ENCODE peak calls at places on chromosomes 1 and 21, in four cellular contexts. One of them, this sample, is unnamed.

GRCh38 chr1:2104621-2105427 is 54.6 kb downstream of the PRKCZ start:
- DNase-seq in mesothelial cell of epicardium: no peak
- DNase-seq in GM13977: no peak
- DNase-seq in PC-9: no peak
- DNase-seq in this sample: no peak

GRCh38 chr1:186617860-186618780 is 62.1 kb downstream of the PTGS2 start:
- DNase-seq in PC-9: no peak
- DNase-seq in GM13977: peak; percentile 74
- DNase-seq in mesothelial cell of epicardium: no peak
- DNase-seq in this sample: peak; percentile 76

GRCh38 chr21:46560568-46561447 is 44.1 kb downstream of the S100B start:
- DNase-seq in PC-9: no peak
- DNase-seq in mesothelial cell of epicardium: no peak
- DNase-seq in GM13977: no peak
- DNase-seq in this sample: no peak

GRCh38 chr1:115070993-115071661 is 18.2 kb downstream of the TSPAN2 start:
- DNase-seq in PC-9: peak; percentile 33
- DNase-seq in mesothelial cell of epicardium: no peak
- DNase-seq in GM13977: no peak
- DNase-seq in this sample: no peak

GRCh38 chr1:185917646-185918045 is 183.5 kb downstream of the HMCN1 start:
- DNase-seq in mesothelial cell of epicardium: peak; percentile 18
- DNase-seq in PC-9: no peak
- DNase-seq in GM13977: no peak
- DNase-seq in this sample: no peak

GRCh38 chr21:20662523-20662922 is 335.7 kb upstream of the NCAM2 start:
- DNase-seq in GM13977: no peak
- DNase-seq in mesothelial cell of epicardium: no peak
- DNase-seq in PC-9: no peak
- DNase-seq in this sample: no peak

GRCh38 chr1:32199717-32200072 is 700 bp upstream of the CCDC28B start:
- DNase-seq in GM13977: no peak
- DNase-seq in PC-9: no peak
- DNase-seq in mesothelial cell of epicardium: no peak
- DNase-seq in this sample: no peak

GRCh38 chr21:34344058-34344425 is 19.8 kb upstream of the KCNE2 start:
- DNase-seq in PC-9: no peak
- DNase-seq in GM13977: no peak
- DNase-seq in mesothelial cell of epicardium: no peak
- DNase-seq in this sample: no peak

GRCh38 chr1:100860397-100860991 is 34.1 kb downstream of the EXTL2 start:
- DNase-seq in mesothelial cell of epicardium: no peak
- DNase-seq in GM13977: no peak
- DNase-seq in PC-9: peak; percentile 43
- DNase-seq in this sample: no peak

GRCh38 chr1:46196609-46197008 is 1.6 kb downstream of the POMGNT1 start:
- DNase-seq in mesothelial cell of epicardium: no peak
- DNase-seq in GM13977: no peak
- DNase-seq in PC-9: no peak
- DNase-seq in this sample: no peak

GRCh38 chr1:171716620-171717019 is 25.2 kb downstream of the VAMP4 start:
- DNase-seq in GM13977: no peak
- DNase-seq in mesothelial cell of epicardium: no peak
- DNase-seq in PC-9: no peak
- DNase-seq in this sample: peak; percentile 4

GRCh38 chr1:61742620-61743431 is 546 bp downstream of the PATJ start:
- DNase-seq in PC-9: peak; percentile 42
- DNase-seq in GM13977: peak; percentile 84
- DNase-seq in mesothelial cell of epicardium: peak; percentile 31
- DNase-seq in this sample: peak; percentile 51

GRCh38 chr1:211944733-211945500 is 90.4 kb downstream of the INTS7 start:
- DNase-seq in PC-9: no peak
- DNase-seq in GM13977: no peak
- DNase-seq in mesothelial cell of epicardium: no peak
- DNase-seq in this sample: peak; percentile 85

GRCh38 chr21:14070049-14070893 is 140.5 kb downstream of the LIPI start:
- DNase-seq in mesothelial cell of epicardium: no peak
- DNase-seq in GM13977: no peak
- DNase-seq in PC-9: no peak
- DNase-seq in this sample: no peak

GRCh38 chr21:24658926-24659325 is 948.4 kb downstream of the MRPL39 start:
- DNase-seq in mesothelial cell of epicardium: no peak
- DNase-seq in PC-9: no peak
- DNase-seq in GM13977: no peak
- DNase-seq in this sample: no peak

GRCh38 chr21:44856131-44856530 is 17.4 kb downstream of the PTTG1IP start:
- DNase-seq in mesothelial cell of epicardium: no peak
- DNase-seq in GM13977: no peak
- DNase-seq in PC-9: no peak
- DNase-seq in this sample: no peak

GRCh38 chr1:192831706-192832355 is 23.0 kb downstream of the RGS2 start:
- DNase-seq in mesothelial cell of epicardium: no peak
- DNase-seq in GM13977: no peak
- DNase-seq in PC-9: no peak
- DNase-seq in this sample: no peak

GRCh38 chr1:94527447-94528031 is 14.0 kb downstream of the F3 start:
- DNase-seq in PC-9: peak; percentile 99
- DNase-seq in GM13977: no peak
- DNase-seq in mesothelial cell of epicardium: no peak
- DNase-seq in this sample: peak; percentile 67
- TF ChIP-seq CTCF in PC-9: peak; percentile 40
- TF ChIP-seq CTCF in GM13977: no peak
- TF ChIP-seq CTCF in mesothelial cell of epicardium: no peak
- TF ChIP-seq CTCF in this sample: no peak

GRCh38 chr1:35564884-35565741 is 7.5 kb downstream of the NCDN start:
- DNase-seq in GM13977: no peak
- DNase-seq in PC-9: no peak
- DNase-seq in mesothelial cell of epicardium: no peak
- DNase-seq in this sample: no peak
- TF ChIP-seq CTCF in GM13977: no peak
- TF ChIP-seq CTCF in PC-9: peak; percentile 34
- TF ChIP-seq CTCF in mesothelial cell of epicardium: peak; percentile 2
- TF ChIP-seq CTCF in this sample: no peak

GRCh38 chr1:65457868-65458267 is 37.4 kb downstream of the LEPR start:
- DNase-seq in PC-9: no peak
- DNase-seq in GM13977: no peak
- DNase-seq in mesothelial cell of epicardium: no peak
- DNase-seq in this sample: no peak

GRCh38 chr1:65458730-65459396 is 38.4 kb downstream of the LEPR start:
- DNase-seq in PC-9: no peak
- DNase-seq in mesothelial cell of epicardium: no peak
- DNase-seq in GM13977: no peak
- DNase-seq in this sample: no peak

GRCh38 chr1:65456481-65456880 is 36.0 kb downstream of the LEPR start:
- DNase-seq in GM13977: no peak
- DNase-seq in mesothelial cell of epicardium: no peak
- DNase-seq in PC-9: no peak
- DNase-seq in this sample: no peak

DNA sequence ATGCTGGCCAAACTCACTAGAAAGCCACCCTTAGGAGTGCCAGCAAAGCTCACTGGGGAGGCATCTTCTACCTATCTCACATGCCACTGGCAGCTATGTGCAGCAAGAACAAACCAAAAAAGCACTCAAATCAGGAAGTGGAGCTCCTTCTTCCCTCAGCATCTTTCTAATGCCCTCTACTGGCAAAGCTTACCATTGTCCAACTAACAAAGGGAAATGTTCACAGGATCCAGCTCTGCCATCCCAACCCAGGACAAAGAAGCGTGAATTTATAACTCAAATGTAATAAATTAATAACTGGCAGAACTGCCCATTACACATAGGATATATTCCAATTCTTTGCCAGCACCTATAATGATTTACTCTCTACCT is 38.9 kb downstream of the LEPR start:
- DNase-seq in GM13977: peak; percentile 50
- DNase-seq in PC-9: no peak
- DNase-seq in mesothelial cell of epicardium: no peak
- DNase-seq in this sample: peak; percentile 9
- TF ChIP-seq CTCF in GM13977: peak; percentile 56
- TF ChIP-seq CTCF in PC-9: peak; percentile 62
- TF ChIP-seq CTCF in mesothelial cell of epicardium: no peak
- TF ChIP-seq CTCF in this sample: no peak

GRCh38 chr1:162230096-162230495 is 146.6 kb downstream of the SPATA46 start:
- DNase-seq in mesothelial cell of epicardium: no peak
- DNase-seq in PC-9: no peak
- DNase-seq in GM13977: no peak
- DNase-seq in this sample: peak; percentile 61
- TF ChIP-seq CTCF in mesothelial cell of epicardium: no peak
- TF ChIP-seq CTCF in PC-9: no peak
- TF ChIP-seq CTCF in GM13977: peak; percentile 14
- TF ChIP-seq CTCF in this sample: no peak

DNA sequence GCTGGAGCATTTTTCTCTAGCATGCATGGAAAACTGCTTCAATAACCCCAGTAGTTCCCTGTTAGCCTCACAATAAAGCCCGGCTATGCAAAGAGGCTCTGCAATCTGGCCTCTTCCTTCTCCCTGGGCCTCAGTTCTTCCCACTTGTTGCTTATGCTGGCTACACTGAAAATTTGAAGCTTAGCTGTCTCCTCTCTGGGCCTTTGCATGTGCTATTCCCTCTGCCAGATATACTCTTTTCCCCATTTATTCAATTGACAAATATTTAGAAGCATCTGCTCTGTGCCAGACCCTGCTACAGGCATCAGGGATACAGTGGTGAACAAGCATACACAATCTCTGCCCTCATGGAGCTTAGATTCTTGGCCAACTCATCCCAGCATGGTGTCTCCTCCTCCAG is 15.3 kb downstream of the CRYBG2 start:
- DNase-seq in GM13977: no peak
- DNase-seq in PC-9: no peak
- DNase-seq in mesothelial cell of epicardium: no peak
- DNase-seq in this sample: no peak
- TF ChIP-seq CTCF in GM13977: no peak
- TF ChIP-seq CTCF in PC-9: no peak
- TF ChIP-seq CTCF in mesothelial cell of epicardium: no peak
- TF ChIP-seq CTCF in this sample: no peak

DNA sequence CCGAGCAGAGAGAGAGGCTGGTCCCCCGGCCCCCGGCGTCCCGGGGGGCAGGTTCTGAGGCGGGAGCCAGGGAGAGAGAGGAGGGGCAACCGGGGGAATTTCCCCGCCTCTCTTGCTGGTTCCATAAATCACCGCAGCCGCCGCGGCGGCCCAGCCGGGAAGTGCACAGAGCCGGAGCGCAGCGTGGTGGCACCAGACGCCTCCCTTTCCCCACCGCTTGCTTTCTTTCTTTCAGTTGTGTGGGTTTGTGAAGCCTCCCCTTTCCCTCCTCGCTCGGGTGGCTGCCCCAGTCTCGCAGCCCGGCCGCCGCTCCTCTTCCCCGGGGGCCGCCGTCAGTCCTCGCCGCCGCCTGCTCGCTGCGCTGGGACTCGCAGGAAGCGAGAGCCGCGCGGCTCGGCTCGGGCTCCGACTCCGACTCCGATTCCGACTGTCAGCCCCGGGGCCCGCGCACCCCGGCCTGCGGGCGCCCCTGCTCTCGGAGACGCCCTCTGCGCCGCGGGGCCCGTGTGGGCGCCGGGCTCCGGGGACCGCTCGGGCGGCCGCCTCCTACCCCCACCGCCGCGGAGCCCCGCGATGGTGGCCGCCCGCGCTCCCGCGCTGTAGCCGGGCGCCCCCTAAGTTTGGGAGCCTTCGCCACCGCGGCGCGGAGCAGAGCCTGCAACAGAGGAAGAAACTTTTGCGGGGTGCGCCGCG is at the start of gene CACHD1:
- DNase-seq in mesothelial cell of epicardium: peak; percentile 56
- DNase-seq in GM13977: peak; percentile 81
- DNase-seq in PC-9: no peak
- DNase-seq in this sample: peak; percentile 77
- TF ChIP-seq CTCF in mesothelial cell of epicardium: no peak
- TF ChIP-seq CTCF in GM13977: no peak
- TF ChIP-seq CTCF in PC-9: no peak
- TF ChIP-seq CTCF in this sample: no peak

GRCh38 chr1:201310986-201311355 is 27.7 kb downstream of the PKP1 start:
- DNase-seq in mesothelial cell of epicardium: no peak
- DNase-seq in GM13977: no peak
- DNase-seq in PC-9: peak; percentile 79
- DNase-seq in this sample: peak; percentile 80

GRCh38 chr1:201311356-201312011 is 28.2 kb downstream of the PKP1 start:
- DNase-seq in mesothelial cell of epicardium: no peak
- DNase-seq in GM13977: no peak
- DNase-seq in PC-9: no peak
- DNase-seq in this sample: peak; percentile 36

GRCh38 chr1:201310251-201310985 is 27.1 kb downstream of the PKP1 start:
- DNase-seq in GM13977: no peak
- DNase-seq in PC-9: no peak
- DNase-seq in mesothelial cell of epicardium: no peak
- DNase-seq in this sample: peak; percentile 57

GRCh38 chr1:201313086-201313485 is 29.8 kb downstream of the PKP1 start:
- DNase-seq in mesothelial cell of epicardium: no peak
- DNase-seq in PC-9: no peak
- DNase-seq in GM13977: no peak
- DNase-seq in this sample: no peak

GRCh38 chr1:201312298-201312697 is 29.0 kb downstream of the PKP1 start:
- DNase-seq in GM13977: no peak
- DNase-seq in mesothelial cell of epicardium: no peak
- DNase-seq in PC-9: no peak
- DNase-seq in this sample: no peak
- TF ChIP-seq CTCF in GM13977: no peak
- TF ChIP-seq CTCF in mesothelial cell of epicardium: no peak
- TF ChIP-seq CTCF in PC-9: no peak
- TF ChIP-seq CTCF in this sample: no peak